ENCODE peak calls at places on chromosomes 13 and 19, in seven cellular contexts. One of them, this sample, is unnamed.
A peak's percentile ranks its signal among the peaks of the same experiment; 100 is the strongest.

GRCh38 chr19:50858896-50859295 is 4.2 kb downstream of the KLK3 start:
- DNase-seq in NB4: no peak
- DNase-seq in brain microvascular endothelial cell: no peak
- DNase-seq in AG10803: no peak
- DNase-seq in HFF-Myc: no peak
- DNase-seq in AG09309: no peak
- DNase-seq in AG04450: no peak
- DNase-seq in this sample: no peak

GRCh38 chr19:13883665-13884064 is 6.7 kb downstream of the NANOS3 start:
- DNase-seq in NB4: no peak
- DNase-seq in AG10803: no peak
- DNase-seq in AG04450: no peak
- DNase-seq in brain microvascular endothelial cell: no peak
- DNase-seq in AG09309: no peak
- DNase-seq in HFF-Myc: no peak
- DNase-seq in this sample: no peak

GRCh38 chr13:112218416-112218815 is 151.5 kb downstream of the SOX1 start:
- DNase-seq in HFF-Myc: no peak
- DNase-seq in AG09309: no peak
- DNase-seq in NB4: no peak
- DNase-seq in AG04450: no peak
- DNase-seq in brain microvascular endothelial cell: no peak
- DNase-seq in AG10803: no peak
- DNase-seq in this sample: no peak

GRCh38 chr19:50204811-50205675 is 1.6 kb downstream of the MYH14 start:
- DNase-seq in brain microvascular endothelial cell: no peak
- DNase-seq in AG04450: no peak
- DNase-seq in AG10803: no peak
- DNase-seq in AG09309: no peak
- DNase-seq in NB4: no peak
- DNase-seq in HFF-Myc: no peak
- DNase-seq in this sample: no peak

GRCh38 chr13:106514928-106515634 is 20.4 kb downstream of the EFNB2 start:
- DNase-seq in HFF-Myc: no peak
- DNase-seq in AG10803: no peak
- DNase-seq in AG04450: no peak
- DNase-seq in brain microvascular endothelial cell: no peak
- DNase-seq in AG09309: no peak
- DNase-seq in NB4: no peak
- DNase-seq in this sample: no peak

GRCh38 chr13:98525852-98526512 is 50.9 kb downstream of the STK24 start:
- DNase-seq in NB4: no peak
- DNase-seq in HFF-Myc: no peak
- DNase-seq in AG09309: no peak
- DNase-seq in brain microvascular endothelial cell: no peak
- DNase-seq in AG10803: no peak
- DNase-seq in AG04450: no peak
- DNase-seq in this sample: no peak

GRCh38 chr13:113095146-113096051 is 10.2 kb upstream of the F7 start:
- DNase-seq in AG09309: no peak
- DNase-seq in AG04450: no peak
- DNase-seq in AG10803: no peak
- DNase-seq in brain microvascular endothelial cell: no peak
- DNase-seq in NB4: no peak
- DNase-seq in HFF-Myc: no peak
- DNase-seq in this sample: no peak

GRCh38 chr13:48402325-48402962 is 10.5 kb downstream of the LPAR6 start:
- DNase-seq in AG04450: no peak
- DNase-seq in HFF-Myc: no peak
- DNase-seq in AG10803: no peak
- DNase-seq in AG09309: no peak
- DNase-seq in brain microvascular endothelial cell: no peak
- DNase-seq in NB4: no peak
- DNase-seq in this sample: no peak

GRCh38 chr19:19627716-19628498 is at the start of gene LPAR2:
- DNase-seq in AG09309: no peak
- DNase-seq in HFF-Myc: no peak
- DNase-seq in AG10803: no peak
- DNase-seq in NB4: no peak
- DNase-seq in brain microvascular endothelial cell: no peak
- DNase-seq in AG04450: no peak
- DNase-seq in this sample: no peak

GRCh38 chr13:94968757-94969086 is 256.4 kb upstream of the SOX21 start:
- DNase-seq in AG10803: no peak
- DNase-seq in NB4: no peak
- DNase-seq in AG09309: no peak
- DNase-seq in AG04450: no peak
- DNase-seq in brain microvascular endothelial cell: no peak
- DNase-seq in HFF-Myc: no peak
- DNase-seq in this sample: no peak

GRCh38 chr19:32877323-32877912 is 7.9 kb upstream of the SLC7A9 start:
- DNase-seq in AG10803: no peak
- DNase-seq in brain microvascular endothelial cell: no peak
- DNase-seq in NB4: no peak
- DNase-seq in HFF-Myc: no peak
- DNase-seq in AG04450: no peak
- DNase-seq in AG09309: no peak
- DNase-seq in this sample: no peak

GRCh38 chr19:33676999-33677665 is 55.4 kb downstream of the CHST8 start:
- DNase-seq in AG10803: no peak
- DNase-seq in brain microvascular endothelial cell: no peak
- DNase-seq in AG04450: no peak
- DNase-seq in NB4: no peak
- DNase-seq in HFF-Myc: no peak
- DNase-seq in AG09309: no peak
- DNase-seq in this sample: no peak

GRCh38 chr13:48840366-48840765 is 135.3 kb upstream of the FNDC3A start:
- DNase-seq in HFF-Myc: no peak
- DNase-seq in AG09309: no peak
- DNase-seq in brain microvascular endothelial cell: no peak
- DNase-seq in NB4: no peak
- DNase-seq in AG04450: no peak
- DNase-seq in AG10803: no peak
- DNase-seq in this sample: no peak

GRCh38 chr13:52599037-52599852 is 43.0 kb upstream of the HNRNPA1L2 start:
- DNase-seq in AG09309: no peak
- DNase-seq in HFF-Myc: no peak
- DNase-seq in AG04450: no peak
- DNase-seq in AG10803: peak; percentile 18
- DNase-seq in brain microvascular endothelial cell: peak; percentile 60
- DNase-seq in NB4: no peak
- DNase-seq in this sample: no peak

GRCh38 chr13:30851697-30852096 is 54.4 kb upstream of the MEDAG start:
- DNase-seq in HFF-Myc: no peak
- DNase-seq in AG09309: no peak
- DNase-seq in AG10803: no peak
- DNase-seq in brain microvascular endothelial cell: no peak
- DNase-seq in NB4: no peak
- DNase-seq in AG04450: no peak
- DNase-seq in this sample: no peak

DNA sequence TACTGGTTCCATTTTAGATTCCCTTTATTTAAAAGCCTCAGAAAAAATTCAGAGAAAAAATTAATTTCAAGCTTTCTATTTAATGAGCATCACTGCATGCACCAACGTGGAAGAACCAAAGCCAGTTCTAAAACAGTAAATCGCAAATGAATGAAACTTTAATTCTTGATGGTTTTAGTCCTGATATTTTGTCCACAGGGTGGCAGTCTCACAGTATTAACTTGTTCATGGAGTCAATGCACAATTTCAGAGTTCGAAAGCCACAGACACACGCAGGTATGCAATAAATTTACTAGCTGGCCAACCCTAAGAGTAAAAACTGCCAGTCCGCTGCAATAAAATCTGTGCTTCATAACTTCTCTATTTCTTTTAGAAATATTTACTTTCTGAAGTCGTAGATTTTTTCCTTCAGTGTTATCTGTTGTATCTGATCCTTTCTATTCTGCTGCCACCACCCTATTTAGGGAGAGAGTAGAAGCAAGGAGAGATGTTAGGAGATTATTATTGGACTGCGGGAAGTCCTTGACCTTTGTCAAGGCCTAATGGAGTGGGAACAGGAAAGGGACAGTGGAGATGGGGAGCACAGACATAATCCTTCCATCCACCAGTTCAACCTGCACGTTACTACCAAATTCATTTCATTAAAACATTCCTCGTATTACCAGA is 7.0 kb upstream of the WBP4 start:
- DNase-seq in AG10803: peak; percentile 72
- DNase-seq in NB4: peak; percentile 85
- DNase-seq in AG09309: peak; percentile 67
- DNase-seq in AG04450: no peak
- DNase-seq in brain microvascular endothelial cell: peak; percentile 38
- DNase-seq in HFF-Myc: peak; percentile 51
- DNase-seq in this sample: no peak
- TF ChIP-seq CTCF in AG10803: peak; percentile 62
- TF ChIP-seq CTCF in NB4: peak; percentile 38
- TF ChIP-seq CTCF in AG09309: peak; percentile 47
- TF ChIP-seq CTCF in AG04450: peak; percentile 53
- TF ChIP-seq CTCF in brain microvascular endothelial cell: peak; percentile 48
- TF ChIP-seq CTCF in HFF-Myc: peak; percentile 39
- TF ChIP-seq CTCF in this sample: peak; percentile 59

GRCh38 chr13:50448535-50448981 is 394.9 kb downstream of the DLEU7 start:
- DNase-seq in NB4: no peak
- DNase-seq in AG10803: no peak
- DNase-seq in HFF-Myc: no peak
- DNase-seq in AG09309: no peak
- DNase-seq in AG04450: no peak
- DNase-seq in brain microvascular endothelial cell: no peak
- DNase-seq in this sample: peak; percentile 65
- H3K4me3 ChIP-seq in NB4: no peak overlapping the region
- H3K4me3 ChIP-seq in AG10803: no peak overlapping the region
- H3K4me3 ChIP-seq in HFF-Myc: no peak overlapping the region
- H3K4me3 ChIP-seq in AG09309: no peak overlapping the region
- H3K4me3 ChIP-seq in AG04450: no peak overlapping the region
- H3K4me3 ChIP-seq in brain microvascular endothelial cell: no peak overlapping the region
- H3K4me3 ChIP-seq in this sample: no peak overlapping the region

DNA sequence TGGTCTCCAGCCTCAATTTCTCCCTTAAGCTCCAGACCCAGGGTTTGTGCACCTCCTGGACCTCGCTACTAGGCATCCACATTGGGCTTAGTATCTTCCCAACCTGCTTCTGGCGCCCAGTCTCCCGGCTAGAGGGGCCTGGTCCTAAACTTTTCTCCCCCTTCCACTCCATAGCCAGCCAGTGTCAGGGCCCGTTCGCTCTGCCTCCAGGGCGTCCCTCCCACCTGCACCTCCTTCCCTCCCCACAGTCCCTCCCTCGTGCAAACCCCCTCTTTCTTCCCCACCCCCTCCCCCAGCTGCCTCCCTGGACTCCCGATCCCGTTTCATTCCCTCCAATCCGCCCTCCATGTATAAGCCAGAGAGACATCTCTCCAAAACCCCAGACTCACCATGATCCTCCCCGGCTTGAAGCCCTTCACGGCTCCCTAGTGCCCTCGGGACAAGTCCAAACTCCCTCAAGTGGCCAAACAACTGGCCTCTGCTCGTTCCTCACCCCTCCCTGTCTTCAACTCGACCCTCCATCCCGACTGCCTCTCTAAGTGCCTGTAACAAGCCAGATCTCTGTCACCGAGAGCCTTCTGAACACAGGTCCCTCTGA is 1.0 kb upstream of the SAMD4B start:
- DNase-seq in brain microvascular endothelial cell: no peak
- DNase-seq in HFF-Myc: no peak
- DNase-seq in AG10803: peak; percentile 30
- DNase-seq in AG09309: no peak
- DNase-seq in AG04450: no peak
- DNase-seq in NB4: peak; percentile 44
- DNase-seq in this sample: no peak
- TF ChIP-seq CTCF in brain microvascular endothelial cell: peak; percentile 37
- TF ChIP-seq CTCF in HFF-Myc: no peak
- TF ChIP-seq CTCF in AG10803: peak; percentile 31
- TF ChIP-seq CTCF in AG09309: peak; percentile 10
- TF ChIP-seq CTCF in AG04450: no peak
- TF ChIP-seq CTCF in NB4: no peak
- TF ChIP-seq CTCF in this sample: no peak

DNA sequence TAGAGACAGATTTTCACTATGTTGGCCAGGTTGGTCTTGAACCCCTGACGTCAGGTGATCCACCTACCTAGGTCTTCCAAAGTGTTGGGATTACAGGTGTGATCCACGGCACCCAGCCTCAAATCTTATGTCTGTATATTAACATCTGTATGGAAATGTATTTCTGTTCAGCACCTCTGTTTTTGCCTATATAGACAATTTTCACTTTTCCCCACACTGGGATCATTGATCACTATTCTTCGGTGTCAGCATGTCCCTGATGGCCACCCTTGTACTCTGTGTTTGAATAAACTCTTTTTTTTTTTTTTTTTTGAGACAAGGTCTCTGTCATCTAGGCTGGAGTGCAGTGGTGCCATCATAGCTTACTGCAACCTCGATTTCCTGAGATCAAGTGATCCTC is 3.2 kb upstream of the ZNF627 start:
- DNase-seq in HFF-Myc: no peak
- DNase-seq in AG10803: no peak
- DNase-seq in brain microvascular endothelial cell: no peak
- DNase-seq in NB4: no peak
- DNase-seq in AG09309: no peak
- DNase-seq in AG04450: no peak
- DNase-seq in this sample: no peak
- H3K4me3 ChIP-seq in HFF-Myc: no peak overlapping the region
- H3K4me3 ChIP-seq in AG10803: no peak overlapping the region
- H3K4me3 ChIP-seq in brain microvascular endothelial cell: no peak overlapping the region
- H3K4me3 ChIP-seq in NB4: no peak overlapping the region
- H3K4me3 ChIP-seq in AG09309: no peak overlapping the region
- H3K4me3 ChIP-seq in AG04450: no peak overlapping the region
- H3K4me3 ChIP-seq in this sample: no peak overlapping the region

GRCh38 chr19:1057185-1057857 is 9.6 kb upstream of the ARHGAP45 start:
- DNase-seq in AG09309: no peak
- DNase-seq in brain microvascular endothelial cell: peak; percentile 58
- DNase-seq in NB4: peak; percentile 46
- DNase-seq in HFF-Myc: peak; percentile 33
- DNase-seq in AG10803: peak; percentile 67
- DNase-seq in AG04450: no peak
- DNase-seq in this sample: no peak
- TF ChIP-seq CTCF in AG09309: no peak
- TF ChIP-seq CTCF in brain microvascular endothelial cell: no peak
- TF ChIP-seq CTCF in NB4: peak; percentile 25
- TF ChIP-seq CTCF in HFF-Myc: no peak
- TF ChIP-seq CTCF in AG10803: no peak
- TF ChIP-seq CTCF in AG04450: no peak
- TF ChIP-seq CTCF in this sample: peak; percentile 46

GRCh38 chr13:22915442-22916082 is 265.2 kb upstream of the SGCG start:
- DNase-seq in NB4: no peak
- DNase-seq in HFF-Myc: no peak
- DNase-seq in AG10803: peak; percentile 24
- DNase-seq in brain microvascular endothelial cell: peak; percentile 18
- DNase-seq in AG04450: no peak
- DNase-seq in AG09309: no peak
- DNase-seq in this sample: no peak
- H3K4me3 ChIP-seq in NB4: no peak overlapping the region
- H3K4me3 ChIP-seq in HFF-Myc: peak overlapping the region; percentile 35
- H3K4me3 ChIP-seq in AG10803: peak overlapping the region; percentile 77
- H3K4me3 ChIP-seq in brain microvascular endothelial cell: peak overlapping the region; percentile 72
- H3K4me3 ChIP-seq in AG04450: peak overlapping the region; percentile 75
- H3K4me3 ChIP-seq in AG09309: peak overlapping the region; percentile 46
- H3K4me3 ChIP-seq in this sample: peak overlapping the region; percentile 54

GRCh38 chr19:11090264-11091032 is 1.2 kb downstream of the LDLR start:
- DNase-seq in AG10803: peak; percentile 95
- DNase-seq in NB4: peak; percentile 99
- DNase-seq in brain microvascular endothelial cell: peak; percentile 95
- DNase-seq in AG09309: peak; percentile 69
- DNase-seq in HFF-Myc: peak; percentile 73
- DNase-seq in AG04450: peak; percentile 77
- DNase-seq in this sample: no peak
- TF ChIP-seq CTCF in AG10803: no peak
- TF ChIP-seq CTCF in NB4: no peak
- TF ChIP-seq CTCF in brain microvascular endothelial cell: peak; percentile 4
- TF ChIP-seq CTCF in AG09309: no peak
- TF ChIP-seq CTCF in HFF-Myc: no peak
- TF ChIP-seq CTCF in AG04450: no peak
- TF ChIP-seq CTCF in this sample: peak; percentile 13

GRCh38 chr19:31127132-31127967 is 221.9 kb downstream of the TSHZ3 start:
- DNase-seq in HFF-Myc: peak; percentile 26
- DNase-seq in brain microvascular endothelial cell: peak; percentile 97
- DNase-seq in AG09309: peak; percentile 90
- DNase-seq in AG04450: peak; percentile 94
- DNase-seq in NB4: no peak
- DNase-seq in AG10803: peak; percentile 97
- DNase-seq in this sample: no peak
- H3K4me3 ChIP-seq in HFF-Myc: no peak overlapping the region
- H3K4me3 ChIP-seq in brain microvascular endothelial cell: peak overlapping the region; percentile 12
- H3K4me3 ChIP-seq in AG09309: no peak overlapping the region
- H3K4me3 ChIP-seq in AG04450: peak overlapping the region; percentile 34
- H3K4me3 ChIP-seq in NB4: no peak overlapping the region
- H3K4me3 ChIP-seq in AG10803: peak overlapping the region; percentile 30
- H3K4me3 ChIP-seq in this sample: no peak overlapping the region